ENCODE peak calls at places on chromosomes 7 and 10, in eight cellular contexts. One of them, this sample, is unnamed.
A peak's percentile ranks its signal among the peaks of the same experiment; 100 is the strongest.

GRCh38 chr7:150958071-150958552 is 20.0 kb downstream of the KCNH2 start:
- DNase-seq in activated effector memory CD4-positive, alpha-beta T cell treated with anti-CD3 and anti-CD28 coated beads, Interleukin-2, amount 50 U/mL, for 16 hours: no peak
- DNase-seq in cardiac muscle cell: no peak
- DNase-seq in glutamatergic neuron: no peak
- DNase-seq in cardiac fibroblast: no peak
- DNase-seq in caudate nucleus: no peak
- DNase-seq in tibial artery: no peak
- DNase-seq in H9: no peak
- DNase-seq in this sample: no peak

GRCh38 chr7:132092106-132092505 is 484.2 kb downstream of the PLXNA4 start:
- DNase-seq in activated effector memory CD4-positive, alpha-beta T cell treated with anti-CD3 and anti-CD28 coated beads, Interleukin-2, amount 50 U/mL, for 16 hours: no peak
- DNase-seq in cardiac muscle cell: no peak
- DNase-seq in glutamatergic neuron: no peak
- DNase-seq in cardiac fibroblast: no peak
- DNase-seq in caudate nucleus: no peak
- DNase-seq in tibial artery: no peak
- DNase-seq in H9: no peak
- DNase-seq in this sample: no peak

GRCh38 chr7:13035233-13035632 is 347.8 kb downstream of the ARL4A start:
- DNase-seq in activated effector memory CD4-positive, alpha-beta T cell treated with anti-CD3 and anti-CD28 coated beads, Interleukin-2, amount 50 U/mL, for 16 hours: no peak
- DNase-seq in cardiac muscle cell: no peak
- DNase-seq in glutamatergic neuron: no peak
- DNase-seq in cardiac fibroblast: no peak
- DNase-seq in caudate nucleus: no peak
- DNase-seq in tibial artery: no peak
- DNase-seq in H9: no peak
- DNase-seq in this sample: no peak

GRCh38 chr7:158042156-158042880 is 545.3 kb downstream of the PTPRN2 start:
- DNase-seq in activated effector memory CD4-positive, alpha-beta T cell treated with anti-CD3 and anti-CD28 coated beads, Interleukin-2, amount 50 U/mL, for 16 hours: peak; percentile 31
- DNase-seq in cardiac muscle cell: no peak
- DNase-seq in glutamatergic neuron: no peak
- DNase-seq in cardiac fibroblast: no peak
- DNase-seq in caudate nucleus: no peak
- DNase-seq in tibial artery: no peak
- DNase-seq in H9: no peak
- DNase-seq in this sample: no peak

GRCh38 chr10:102859911-102860310 is 5.9 kb downstream of the BORCS7 start:
- DNase-seq in activated effector memory CD4-positive, alpha-beta T cell treated with anti-CD3 and anti-CD28 coated beads, Interleukin-2, amount 50 U/mL, for 16 hours: no peak
- DNase-seq in cardiac muscle cell: no peak
- DNase-seq in glutamatergic neuron: no peak
- DNase-seq in cardiac fibroblast: no peak
- DNase-seq in caudate nucleus: no peak
- DNase-seq in tibial artery: no peak
- DNase-seq in H9: peak; percentile 5
- DNase-seq in this sample: no peak

GRCh38 chr7:129664029-129665012 is 52.8 kb downstream of the NRF1 start:
- DNase-seq in activated effector memory CD4-positive, alpha-beta T cell treated with anti-CD3 and anti-CD28 coated beads, Interleukin-2, amount 50 U/mL, for 16 hours: no peak
- DNase-seq in cardiac muscle cell: peak; percentile 83
- DNase-seq in glutamatergic neuron: no peak
- DNase-seq in cardiac fibroblast: peak; percentile 85
- DNase-seq in caudate nucleus: no peak
- DNase-seq in tibial artery: no peak
- DNase-seq in H9: no peak
- DNase-seq in this sample: no peak

GRCh38 chr7:22728416-22729029 is 1.5 kb downstream of the IL6 start:
- DNase-seq in activated effector memory CD4-positive, alpha-beta T cell treated with anti-CD3 and anti-CD28 coated beads, Interleukin-2, amount 50 U/mL, for 16 hours: no peak
- DNase-seq in cardiac muscle cell: peak; percentile 78
- DNase-seq in glutamatergic neuron: no peak
- DNase-seq in cardiac fibroblast: peak; percentile 77
- DNase-seq in caudate nucleus: no peak
- DNase-seq in tibial artery: no peak
- DNase-seq in H9: no peak
- DNase-seq in this sample: no peak

GRCh38 chr7:52017802-52018679 is 701.4 kb upstream of the COBL start:
- DNase-seq in activated effector memory CD4-positive, alpha-beta T cell treated with anti-CD3 and anti-CD28 coated beads, Interleukin-2, amount 50 U/mL, for 16 hours: no peak
- DNase-seq in cardiac muscle cell: no peak
- DNase-seq in glutamatergic neuron: peak; percentile 61
- DNase-seq in cardiac fibroblast: no peak
- DNase-seq in caudate nucleus: no peak
- DNase-seq in tibial artery: no peak
- DNase-seq in H9: peak; percentile 82
- DNase-seq in this sample: peak; percentile 78

GRCh38 chr7:159065151-159065550 is 79.5 kb downstream of the VIPR2 start:
- DNase-seq in activated effector memory CD4-positive, alpha-beta T cell treated with anti-CD3 and anti-CD28 coated beads, Interleukin-2, amount 50 U/mL, for 16 hours: no peak
- DNase-seq in cardiac muscle cell: no peak
- DNase-seq in glutamatergic neuron: no peak
- DNase-seq in cardiac fibroblast: no peak
- DNase-seq in caudate nucleus: no peak
- DNase-seq in tibial artery: no peak
- DNase-seq in H9: no peak
- DNase-seq in this sample: peak; percentile 27

GRCh38 chr10:3623746-3624145 is 161.3 kb downstream of the KLF6 start:
- DNase-seq in activated effector memory CD4-positive, alpha-beta T cell treated with anti-CD3 and anti-CD28 coated beads, Interleukin-2, amount 50 U/mL, for 16 hours: no peak
- DNase-seq in cardiac muscle cell: peak; percentile 91
- DNase-seq in glutamatergic neuron: no peak
- DNase-seq in cardiac fibroblast: peak; percentile 91
- DNase-seq in caudate nucleus: no peak
- DNase-seq in tibial artery: no peak
- DNase-seq in H9: no peak
- DNase-seq in this sample: no peak

GRCh38 chr10:94293344-94293743 is 69.4 kb downstream of the NOC3L start:
- DNase-seq in activated effector memory CD4-positive, alpha-beta T cell treated with anti-CD3 and anti-CD28 coated beads, Interleukin-2, amount 50 U/mL, for 16 hours: no peak
- DNase-seq in cardiac muscle cell: peak; percentile 49
- DNase-seq in glutamatergic neuron: no peak
- DNase-seq in cardiac fibroblast: peak; percentile 52
- DNase-seq in caudate nucleus: no peak
- DNase-seq in tibial artery: no peak
- DNase-seq in H9: no peak
- DNase-seq in this sample: no peak

GRCh38 chr7:148402159-148402558 is 188.4 kb upstream of the C7orf33 start:
- DNase-seq in activated effector memory CD4-positive, alpha-beta T cell treated with anti-CD3 and anti-CD28 coated beads, Interleukin-2, amount 50 U/mL, for 16 hours: no peak
- DNase-seq in cardiac muscle cell: no peak
- DNase-seq in glutamatergic neuron: no peak
- DNase-seq in cardiac fibroblast: no peak
- DNase-seq in caudate nucleus: no peak
- DNase-seq in tibial artery: no peak
- DNase-seq in H9: no peak
- DNase-seq in this sample: no peak

This sample was measured in ecto neural progenitor cell.